ENCODE peak calls at places on chromosomes 11 and 22, in eight cellular contexts. Z, H, R, L, D, B, A and U are unnamed samples.

GRCh38 chr11:12167098-12167999 is 57.0 kb downstream of the MICAL2 start:
- DNase-seq in Z (peak), B (peak), A (no peak), H (no peak), L (peak), R (no peak), D (peak), U (no peak)

GRCh38 chr11:12201016-12201985 is 90.9 kb downstream of the MICAL2 start:
- DNase-seq in B (no peak), H (no peak), Z (peak), D (no peak), A (peak), L (peak), R (no peak), U (no peak)

GRCh38 chr11:12754582-12755250 is 80.5 kb downstream of the TEAD1 start:
- DNase-seq in H (no peak), L (peak), Z (peak), D (peak), B (no peak), A (no peak), R (no peak), U (no peak)

GRCh38 chr11:45155627-45156180 is 9.3 kb downstream of the PRDM11 start:
- DNase-seq in L (no peak), Z (no peak), H (no peak), R (no peak), D (no peak), B (no peak), A (no peak), U (no peak)

GRCh38 chr11:66476841-66477251 is 3.4 kb upstream of the DPP3 start:
- DNase-seq in L (no peak), B (no peak), H (no peak), Z (no peak), R (peak), D (no peak), A (no peak), U (no peak)

GRCh38 chr11:64102005-64102738 is 63.7 kb downstream of the MACROD1 start:
- DNase-seq in A (no peak), Z (no peak), R (no peak), B (no peak), H (peak), D (no peak), L (no peak), U (no peak)

GRCh38 chr11:114057147-114057546 is 2.4 kb upstream of the ZBTB16 start:
- DNase-seq in L (no peak), B (no peak), Z (no peak), H (no peak), A (peak), D (no peak), R (no peak), U (no peak)

GRCh38 chr22:20639343-20639742 is 131.9 kb downstream of the MED15 start:
- DNase-seq in D (no peak), H (no peak), Z (no peak), R (no peak), B (no peak), A (peak), L (no peak), U (no peak)

GRCh38 chr11:23988381-23989006 is 508.4 kb upstream of the LUZP2 start:
- DNase-seq in L (peak), B (no peak), R (no peak), Z (no peak), A (no peak), H (no peak), D (peak), U (no peak)

GRCh38 chr11:49995559-49995958 is 13.2 kb upstream of the OR4C12 start:
- DNase-seq in H (no peak), B (peak), D (peak), R (peak), L (peak), A (peak), Z (peak), U (no peak)

GRCh38 chr11:93542753-93543246 is 391 bp downstream of the SMCO4 start:
- DNase-seq in B (peak), H (peak), A (peak), R (no peak), L (no peak), Z (no peak), D (no peak), U (no peak)

GRCh38 chr11:36409152-36409713 is 100.8 kb downstream of the TRAF6 start:
- DNase-seq in L (peak), B (no peak), A (no peak), D (no peak), R (no peak), H (no peak), Z (no peak), U (no peak)

GRCh38 chr22:26169312-26170111 is at the start of gene SEZ6L:
- DNase-seq in A (peak), L (no peak), B (no peak), D (no peak), R (peak), Z (no peak), H (peak), U (peak)

GRCh38 chr11:111450480-111451320 is 61.5 kb downstream of the BTG4 start:
- DNase-seq in B (no peak), Z (no peak), D (no peak), H (no peak), R (no peak), L (no peak), A (no peak), U (peak)

GRCh38 chr11:9094420-9094819 is 3.0 kb upstream of the SCUBE2 start:
- DNase-seq in L (no peak), Z (no peak), D (no peak), R (no peak), A (no peak), B (no peak), H (no peak), U (no peak)

GRCh38 chr11:9092846-9093778 is 1.7 kb upstream of the SCUBE2 start:
- DNase-seq in D (no peak), H (no peak), Z (no peak), B (no peak), L (peak), R (no peak), A (no peak), U (peak)

GRCh38 chr11:9096427-9096826 is 5.0 kb upstream of the SCUBE2 start:
- DNase-seq in A (no peak), H (no peak), B (no peak), L (no peak), Z (no peak), D (no peak), R (no peak), U (no peak)

GRCh38 chr11:9092085-9092484 is 686 bp upstream of the SCUBE2 start:
- DNase-seq in D (no peak), L (no peak), H (no peak), R (no peak), B (no peak), A (no peak), Z (no peak), U (peak)

GRCh38 chr11:9095421-9095820 is 4.0 kb upstream of the SCUBE2 start:
- DNase-seq in B (no peak), Z (no peak), R (no peak), A (no peak), L (no peak), H (no peak), D (no peak), U (no peak)
- TF ChIP-seq CTCF in B (no peak), Z (no peak), R (peak), A (peak), L (peak), H (no peak), D (peak), U (peak)

GRCh38 chr22:43185860-43186261 is 1.1 kb downstream of the TTLL12 start:
- DNase-seq in L (peak), D (peak), H (peak), B (peak), A (peak), R (peak), Z (peak), U (no peak)

GRCh38 chr22:43183496-43184263 is 3.3 kb downstream of the TTLL12 start:
- DNase-seq in H (no peak), R (no peak), L (peak), B (no peak), A (no peak), D (peak), Z (peak), U (no peak)

GRCh38 chr22:43188829-43189545 is 2.1 kb upstream of the TTLL12 start:
- DNase-seq in Z (no peak), A (no peak), L (no peak), D (no peak), H (no peak), B (no peak), R (no peak), U (no peak)

GRCh38 chr22:43186272-43187170 is at the start of gene TTLL12:
- DNase-seq in D (peak), A (no peak), H (peak), B (no peak), R (peak), Z (peak), L (no peak), U (peak)

GRCh38 chr22:43187171-43188099 is 501 bp upstream of the TTLL12 start:
- DNase-seq in H (peak), R (peak), Z (peak), A (peak), B (peak), D (peak), L (peak), U (peak)
- TF ChIP-seq CTCF in H (peak), R (peak), Z (peak), A (peak), B (peak), D (peak), L (peak), U (peak)

GRCh38 chr22:35517207-35517606 is 23.4 kb upstream of the RASD2 start:
- DNase-seq in B (no peak), D (no peak), A (no peak), Z (no peak), L (no peak), R (no peak), H (no peak), U (no peak)
- TF ChIP-seq CTCF in B (no peak), D (no peak), A (no peak), Z (no peak), L (no peak), R (no peak), H (no peak), U (no peak)

DNA sequence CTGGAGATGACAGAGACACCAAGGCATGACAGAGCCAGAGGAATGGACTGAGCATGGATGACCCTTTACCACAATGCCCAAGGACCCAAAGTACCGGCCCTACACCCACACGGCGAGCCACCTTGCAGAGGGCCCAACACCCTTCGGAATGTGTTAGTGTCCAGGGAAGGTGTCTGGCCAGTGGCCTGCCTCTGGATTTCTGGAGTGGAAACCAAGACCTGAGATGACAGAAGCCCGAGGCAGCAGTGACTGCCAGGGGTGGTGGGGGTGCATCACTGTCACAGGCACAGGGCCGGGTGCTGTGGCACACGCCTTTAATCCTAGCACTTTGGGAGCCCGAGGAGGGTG is 28.7 kb downstream of the PDGFB start:
- DNase-seq in A (no peak), H (no peak), R (no peak), Z (no peak), B (no peak), L (no peak), D (no peak), U (no peak)
- TF ChIP-seq CTCF in A (no peak), H (no peak), R (no peak), Z (no peak), B (no peak), L (no peak), D (no peak), U (no peak)